ENCODE peak calls at places on chromosomes 1 and 21, in eight cellular contexts. L is T-helper 9 cell; A is NCI-H748 treated with DMSO at 0.1 percent for 48 hours; Z is stimulated activated CD8-positive, alpha-beta memory T cell treated with anti-CD3 and anti-CD28 coated beads, Interleukin-15, amount 100 ng/mL, for 48 hours; D is G401; Q is mesenteric fat pad; F is smooth muscle cell of the brain vasculature; B is activated T-helper 1 cell treated with anti-CD3 and anti-CD28 coated beads, Interleukin-2, amount 50 U/mL, for 16 hours. C is an unnamed sample.

GRCh38 chr1:30707412-30708360 is 15.7 kb downstream of the MATN1 start:
- DNase-seq in L (peak; percentile 47), A (peak; percentile 37), Z (peak; percentile 31), D (peak; percentile 80), Q (no peak), F (no peak), B (peak; percentile 46), C (peak; percentile 33)

GRCh38 chr1:205003358-205004145 is 39.5 kb upstream of the CNTN2 start:
- DNase-seq in L (no peak), A (no peak), Z (no peak), D (no peak), Q (no peak), F (no peak), B (no peak), C (no peak)

GRCh38 chr1:45796946-45797345 is 6.5 kb upstream of the MAST2 start:
- DNase-seq in L (no peak), A (no peak), Z (no peak), D (no peak), Q (no peak), F (no peak), B (no peak), C (no peak)

GRCh38 chr1:175131100-175131499 is 61.5 kb downstream of the KIAA0040 start:
- DNase-seq in L (no peak), A (no peak), Z (no peak), D (no peak), Q (no peak), F (no peak), B (no peak), C (no peak)

GRCh38 chr1:202888507-202889360 is at the start of gene RABIF:
- DNase-seq in L (peak; percentile 93), A (peak; percentile 92), Z (peak; percentile 96), D (peak; percentile 96), Q (peak; percentile 99), F (peak; percentile 79), B (peak; percentile 95), C (peak; percentile 83)

GRCh38 chr1:156490401-156491032 is 10.1 kb downstream of the MEF2D start:
- DNase-seq in L (no peak), A (no peak), Z (no peak), D (no peak), Q (no peak), F (no peak), B (no peak), C (no peak)

GRCh38 chr1:200279810-200280411 is 129.9 kb downstream of the ZNF281 start:
- DNase-seq in L (peak; percentile 11), A (peak; percentile 17), Z (no peak), D (peak; percentile 14), Q (no peak), F (peak; percentile 45), B (no peak), C (no peak)

GRCh38 chr1:94755675-94756074 is 64.5 kb upstream of the SLC44A3 start:
- DNase-seq in L (no peak), A (no peak), Z (no peak), D (no peak), Q (no peak), F (peak; percentile 94), B (no peak), C (no peak)

GRCh38 chr21:37060296-37060695 is 12.6 kb downstream of the PIGP start:
- DNase-seq in L (no peak), A (peak; percentile 92), Z (no peak), D (no peak), Q (no peak), F (peak; percentile 96), B (no peak), C (peak; percentile 83)

GRCh38 chr1:42768172-42768571 is 1.1 kb downstream of the C1orf50 start:
- DNase-seq in L (no peak), A (no peak), Z (no peak), D (no peak), Q (no peak), F (no peak), B (no peak), C (no peak)

GRCh38 chr1:206923961-206924548 is 2.3 kb upstream of the FCMR start:
- DNase-seq in L (no peak), A (no peak), Z (no peak), D (no peak), Q (no peak), F (no peak), B (no peak), C (no peak)

GRCh38 chr1:31095298-31095981 is 29.9 kb upstream of the PUM1 start:
- DNase-seq in L (no peak), A (no peak), Z (no peak), D (no peak), Q (no peak), F (no peak), B (no peak), C (no peak)

GRCh38 chr1:218705911-218706893 is 361.1 kb downstream of the TGFB2 start:
- DNase-seq in L (no peak), A (no peak), Z (no peak), D (no peak), Q (no peak), F (peak; percentile 57), B (no peak), C (peak; percentile 96)

GRCh38 chr1:61446531-61446991 is 278.4 kb downstream of the TM2D1 start:
- DNase-seq in L (no peak), A (no peak), Z (no peak), D (peak; percentile 72), Q (no peak), F (no peak), B (no peak), C (no peak)

GRCh38 chr1:213164561-213164960 is 113.5 kb downstream of the RPS6KC1 start:
- DNase-seq in L (no peak), A (no peak), Z (no peak), D (no peak), Q (no peak), F (no peak), B (no peak), C (no peak)

GRCh38 chr1:111452581-111452980 is 3.3 kb downstream of the ATP5PB start:
- DNase-seq in L (no peak), A (no peak), Z (no peak), D (no peak), Q (no peak), F (no peak), B (no peak), C (no peak)

GRCh38 chr21:45466330-45467220 is 61.6 kb downstream of the COL18A1 start:
- DNase-seq in L (no peak), A (no peak), Z (no peak), D (no peak), Q (no peak), F (no peak), B (no peak), C (no peak)

GRCh38 chr1:94801919-94802546 is 18.1 kb upstream of the SLC44A3 start:
- DNase-seq in L (no peak), A (no peak), Z (no peak), D (peak; percentile 31), Q (no peak), F (peak; percentile 65), B (no peak), C (peak; percentile 12)

GRCh38 chr1:234772345-234773147 is 162.6 kb upstream of the IRF2BP2 start:
- DNase-seq in L (peak; percentile 66), A (no peak), Z (peak; percentile 85), D (peak; percentile 70), Q (peak; percentile 87), F (peak; percentile 95), B (peak; percentile 73), C (peak; percentile 95)

GRCh38 chr1:46197551-46198025 is 646 bp downstream of the POMGNT1 start:
- DNase-seq in L (no peak), A (no peak), Z (no peak), D (no peak), Q (no peak), F (no peak), B (no peak), C (no peak)

GRCh38 chr1:149848811-149849210 is 50.6 kb upstream of the BOLA1 start:
- DNase-seq in L (no peak), A (peak; percentile 33), Z (no peak), D (peak; percentile 12), Q (no peak), F (no peak), B (no peak), C (no peak)

GRCh38 chr1:87852410-87853202 is 523.9 kb downstream of the LMO4 start:
- DNase-seq in L (no peak), A (no peak), Z (no peak), D (no peak), Q (no peak), F (no peak), B (no peak), C (no peak)

GRCh38 chr1:39926343-39926769 is 24.6 kb upstream of the MYCL start:
- DNase-seq in L (no peak), A (no peak), Z (no peak), D (no peak), Q (no peak), F (no peak), B (no peak), C (no peak)

GRCh38 chr1:55140546-55140983 is 74.6 kb downstream of the USP24 start:
- DNase-seq in L (peak; percentile 43), A (peak; percentile 46), Z (peak; percentile 55), D (peak; percentile 90), Q (no peak), F (peak; percentile 69), B (peak; percentile 43), C (peak; percentile 56)

GRCh38 chr1:18055181-18055580 is 52.4 kb upstream of the IGSF21 start:
- DNase-seq in L (no peak), A (no peak), Z (no peak), D (no peak), Q (no peak), F (no peak), B (no peak), C (no peak)

GRCh38 chr1:59436637-59437036 is 139.7 kb downstream of the FGGY start:
- DNase-seq in L (no peak), A (no peak), Z (no peak), D (no peak), Q (no peak), F (no peak), B (no peak), C (no peak)

GRCh38 chr1:246145900-246146299 is 361.2 kb downstream of the SMYD3 start:
- DNase-seq in L (no peak), A (no peak), Z (no peak), D (no peak), Q (no peak), F (no peak), B (no peak), C (no peak)

GRCh38 chr1:94103608-94104007 is 17.3 kb downstream of the ABCA4 start:
- DNase-seq in L (no peak), A (no peak), Z (no peak), D (no peak), Q (peak; percentile 49), F (no peak), B (no peak), C (no peak)

GRCh38 chr1:39406533-39407478 is 84.6 kb upstream of the BMP8A start:
- DNase-seq in L (no peak), A (no peak), Z (no peak), D (no peak), Q (no peak), F (no peak), B (no peak), C (no peak)

GRCh38 chr1:116806245-116806644 is 52.0 kb downstream of the CD2 start:
- DNase-seq in L (peak; percentile 38), A (no peak), Z (peak; percentile 70), D (no peak), Q (no peak), F (no peak), B (peak; percentile 63), C (no peak)

GRCh38 chr1:9161963-9162362 is 33.1 kb upstream of the GPR157 start:
- DNase-seq in L (no peak), A (no peak), Z (no peak), D (no peak), Q (no peak), F (no peak), B (no peak), C (no peak)

GRCh38 chr1:165891461-165891860 is 64.0 kb downstream of the UCK2 start:
- DNase-seq in L (no peak), A (no peak), Z (no peak), D (no peak), Q (no peak), F (no peak), B (no peak), C (no peak)

GRCh38 chr1:23167353-23168078 is 1.1 kb downstream of the LUZP1 start:
- DNase-seq in L (peak; percentile 38), A (no peak), Z (no peak), D (peak; percentile 36), Q (no peak), F (no peak), B (no peak), C (no peak)

GRCh38 chr1:239367417-239367816 is 19.0 kb upstream of the CHRM3 start:
- DNase-seq in L (no peak), A (no peak), Z (no peak), D (no peak), Q (no peak), F (no peak), B (no peak), C (no peak)